ENCODE peak calls at places on chromosomes 2 and 18, in eight cellular contexts. X, J, V, C, N, T, S and H are unnamed samples.

GRCh38 chr2:145221032-145221431 is 701.1 kb upstream of the ZEB2 start:
- DNase-seq in X (no peak), J (no peak), V (no peak), C (no peak), N (no peak), T (no peak), S (no peak), H (no peak)

GRCh38 chr2:17690776-17691175 is 62.8 kb downstream of the SMC6 start:
- DNase-seq in X (no peak), J (no peak), V (no peak), C (no peak), N (no peak), T (no peak), S (no peak), H (no peak)

GRCh38 chr18:31065036-31065773 is 22.7 kb upstream of the DSC3 start:
- DNase-seq in X (no peak), J (no peak), V (no peak), C (no peak), N (no peak), T (no peak), S (no peak), H (no peak)

GRCh38 chr18:8212893-8213805 is 396.1 kb upstream of the RAB12 start:
- DNase-seq in X (no peak), J (no peak), V (no peak), C (peak), N (no peak), T (peak), S (peak), H (no peak)

GRCh38 chr2:158045362-158045761 is 56.3 kb upstream of the UPP2 start:
- DNase-seq in X (no peak), J (no peak), V (no peak), C (peak), N (no peak), T (no peak), S (no peak), H (peak)

GRCh38 chr2:36185624-36186023 is 170.0 kb upstream of the CRIM1 start:
- DNase-seq in X (no peak), J (no peak), V (no peak), C (no peak), N (no peak), T (no peak), S (no peak), H (no peak)

GRCh38 chr2:96485350-96485749 is 19.8 kb downstream of the NEURL3 start:
- DNase-seq in X (no peak), J (no peak), V (no peak), C (no peak), N (peak), T (no peak), S (no peak), H (peak)

GRCh38 chr2:206431439-206431838 is 11.9 kb upstream of the ADAM23 start:
- DNase-seq in X (no peak), J (no peak), V (no peak), C (no peak), N (no peak), T (no peak), S (no peak), H (no peak)

GRCh38 chr2:139872503-139872902 is 1092.3 kb upstream of the NXPH2 start:
- DNase-seq in X (no peak), J (no peak), V (no peak), C (peak), N (no peak), T (no peak), S (no peak), H (no peak)

GRCh38 chr2:181138816-181139215 is 158.4 kb downstream of the UBE2E3 start:
- DNase-seq in X (no peak), J (no peak), V (no peak), C (peak), N (no peak), T (no peak), S (peak), H (no peak)

GRCh38 chr2:12998701-12999100 is 282.0 kb downstream of the TRIB2 start:
- DNase-seq in X (no peak), J (no peak), V (no peak), C (no peak), N (no peak), T (no peak), S (no peak), H (no peak)

GRCh38 chr18:51255694-51256093 is 58.2 kb upstream of the MEX3C start:
- DNase-seq in X (no peak), J (no peak), V (no peak), C (no peak), N (no peak), T (no peak), S (no peak), H (no peak)

GRCh38 chr2:144350151-144350802 is 169.6 kb downstream of the ZEB2 start:
- DNase-seq in X (no peak), J (no peak), V (no peak), C (peak), N (peak), T (no peak), S (no peak), H (peak)

GRCh38 chr18:9619545-9619944 is 5.2 kb upstream of the PPP4R1 start:
- DNase-seq in X (no peak), J (no peak), V (no peak), C (peak), N (no peak), T (no peak), S (no peak), H (no peak)

GRCh38 chr2:101657787-101658186 is 39.7 kb upstream of the MAP4K4 start:
- DNase-seq in X (no peak), J (no peak), V (no peak), C (no peak), N (no peak), T (no peak), S (no peak), H (peak)

GRCh38 chr2:118554616-118555015 is 292.8 kb downstream of the EN1 start:
- DNase-seq in X (no peak), J (no peak), V (no peak), C (no peak), N (no peak), T (no peak), S (peak), H (no peak)

GRCh38 chr2:39138837-39139211 is 18.0 kb upstream of the SOS1 start:
- DNase-seq in X (no peak), J (no peak), V (no peak), C (no peak), N (no peak), T (no peak), S (no peak), H (no peak)

GRCh38 chr2:66888791-66889631 is 454.1 kb downstream of the MEIS1 start:
- DNase-seq in X (no peak), J (no peak), V (no peak), C (peak), N (no peak), T (no peak), S (peak), H (no peak)

GRCh38 chr2:124316875-124317605 is 292.0 kb downstream of the CNTNAP5 start:
- DNase-seq in X (no peak), J (no peak), V (no peak), C (no peak), N (no peak), T (no peak), S (no peak), H (no peak)

GRCh38 chr2:239791727-239792648 is 233.2 kb downstream of the NDUFA10 start:
- DNase-seq in X (no peak), J (no peak), V (no peak), C (no peak), N (no peak), T (no peak), S (no peak), H (peak)

GRCh38 chr18:39647627-39648502 is 2082.3 kb upstream of the CELF4 start:
- DNase-seq in X (no peak), J (no peak), V (no peak), C (peak), N (no peak), T (no peak), S (peak), H (no peak)

GRCh38 chr2:186592137-186592875 is 2.5 kb downstream of the ITGAV start:
- DNase-seq in X (no peak), J (no peak), V (no peak), C (peak), N (no peak), T (no peak), S (peak), H (no peak)

GRCh38 chr18:48363167-48363566 is 46.0 kb downstream of the ZBTB7C start:
- DNase-seq in X (no peak), J (no peak), V (no peak), C (no peak), N (no peak), T (no peak), S (no peak), H (no peak)

GRCh38 chr2:238939074-238939473 is 91.2 kb downstream of the TWIST2 start:
- DNase-seq in X (no peak), J (no peak), V (no peak), C (no peak), N (no peak), T (no peak), S (no peak), H (no peak)

GRCh38 chr18:59517446-59518171 is 158.5 kb upstream of the LMAN1 start:
- DNase-seq in X (no peak), J (no peak), V (no peak), C (peak), N (no peak), T (no peak), S (peak), H (no peak)